ENCODE peak calls at places on chromosome 14, in four cellular contexts. One of them, this sample, is unnamed.

GRCh38 chr14:98909251-98909944 is 362.6 kb downstream of the BCL11B start:
- DNase-seq in HFF-Myc: no peak
- DNase-seq in fibroblast of the aortic adventitia: no peak
- DNase-seq in heart left ventricle: no peak
- DNase-seq in this sample: no peak

GRCh38 chr14:104882325-104882973 is 17.4 kb downstream of the CEP170B start:
- DNase-seq in HFF-Myc: no peak
- DNase-seq in fibroblast of the aortic adventitia: no peak
- DNase-seq in heart left ventricle: peak
- DNase-seq in this sample: no peak

GRCh38 chr14:34060747-34061050 is 109.8 kb upstream of the EGLN3 start:
- DNase-seq in HFF-Myc: no peak
- DNase-seq in fibroblast of the aortic adventitia: no peak
- DNase-seq in heart left ventricle: no peak
- DNase-seq in this sample: no peak

GRCh38 chr14:73762375-73762822 is 48.2 kb upstream of the PNMA1 start:
- DNase-seq in HFF-Myc: no peak
- DNase-seq in fibroblast of the aortic adventitia: no peak
- DNase-seq in heart left ventricle: no peak
- DNase-seq in this sample: no peak

GRCh38 chr14:104563742-104564615 is 15.6 kb upstream of the C14orf180 start:
- DNase-seq in HFF-Myc: peak
- DNase-seq in fibroblast of the aortic adventitia: peak
- DNase-seq in heart left ventricle: peak
- DNase-seq in this sample: peak

GRCh38 chr14:93337143-93337753 is 4.4 kb upstream of the BTBD7 start:
- DNase-seq in HFF-Myc: no peak
- DNase-seq in fibroblast of the aortic adventitia: no peak
- DNase-seq in heart left ventricle: no peak
- DNase-seq in this sample: no peak

GRCh38 chr14:34250959-34251358 is 211.1 kb downstream of the SPTSSA start:
- DNase-seq in HFF-Myc: no peak
- DNase-seq in fibroblast of the aortic adventitia: no peak
- DNase-seq in heart left ventricle: peak
- DNase-seq in this sample: no peak

GRCh38 chr14:53807108-53807507 is 149.5 kb downstream of the BMP4 start:
- DNase-seq in HFF-Myc: no peak
- DNase-seq in fibroblast of the aortic adventitia: no peak
- DNase-seq in heart left ventricle: no peak
- DNase-seq in this sample: no peak

GRCh38 chr14:73763396-73763795 is 49.2 kb upstream of the PNMA1 start:
- DNase-seq in HFF-Myc: no peak
- DNase-seq in fibroblast of the aortic adventitia: no peak
- DNase-seq in heart left ventricle: peak
- DNase-seq in this sample: no peak